ENCODE peak calls at places on chromosomes 16 and 17, in nine cellular contexts. Y is T-helper 2 cell; P is cardiac fibroblast; M is stimulated activated naive B cell treated with anti-CD40 and anti-IgM and Interleukin-4, amounts not matched to agents 10 μg/mL and 1 μg/mL and 100 μg/mL, for 72 hours; F is nephron progenitor cell; D is left colon; G is neural crest cell; L is GM23338; R is BE2C. I is an unnamed sample.
A peak's percentile ranks its signal among the peaks of the same experiment; 100 is the strongest.

GRCh38 chr17:9020096-9020823 is 1.1 kb upstream of the NTN1 start:
- DNase-seq in R (no peak), L (no peak), F (no peak), Y (no peak), P (no peak), D (no peak), M (no peak), G (no peak), I (no peak)

GRCh38 chr17:65537845-65538678 is 23.4 kb downstream of the AXIN2 start:
- DNase-seq in Y (no peak), L (no peak), G (no peak), P (no peak), R (no peak), F (no peak), M (no peak), D (no peak), I (no peak)

GRCh38 chr16:1291576-1291974 is 17.9 kb upstream of the UBE2I start:
- DNase-seq in M (no peak), P (no peak), G (no peak), D (no peak), R (no peak), F (peak; percentile 62), L (no peak), Y (no peak), I (no peak)

GRCh38 chr17:60372790-60373483 is 19.0 kb downstream of the USP32 start:
- DNase-seq in R (no peak), L (no peak), D (no peak), Y (no peak), G (no peak), P (peak; percentile 86), F (no peak), M (no peak), I (no peak)

GRCh38 chr16:15707332-15707731 is 57.3 kb downstream of the NDE1 start:
- DNase-seq in Y (no peak), P (no peak), F (no peak), L (no peak), D (no peak), M (no peak), R (no peak), G (no peak), I (no peak)

GRCh38 chr16:76931186-76931585 is 259.8 kb upstream of the MON1B start:
- DNase-seq in F (no peak), G (no peak), D (no peak), Y (no peak), L (no peak), M (no peak), P (peak; percentile 39), R (no peak), I (no peak)

GRCh38 chr17:1625507-1626080 is 3.0 kb downstream of the SLC43A2 start:
- DNase-seq in D (no peak), L (no peak), M (no peak), P (no peak), F (no peak), R (no peak), G (no peak), Y (no peak), I (no peak)

GRCh38 chr16:50509521-50510341 is 38.5 kb upstream of the NKD1 start:
- DNase-seq in D (no peak), R (peak; percentile 56), F (no peak), G (peak; percentile 63), M (no peak), Y (peak; percentile 8), P (peak; percentile 29), L (peak; percentile 85), I (no peak)

GRCh38 chr17:73639926-73640325 is 4.3 kb downstream of the SDK2 start:
- DNase-seq in G (no peak), R (no peak), Y (no peak), P (no peak), L (no peak), M (no peak), F (no peak), D (no peak), I (no peak)

I was measured in NCI-H1048.